ENCODE peak calls at places on chromosomes 4 and X, in eight cellular contexts. C is GM12892, U is heart left ventricle, Q is GM12891, A is ovary, Y is upper lobe of left lung, J is HCT116, E is esophagus squamous epithelium. G is an unnamed sample.

GRCh38 chr4:24488399-24489164 is 95.8 kb downstream of the DHX15 start:
- DNase-seq in C (peak), Q (peak), U (peak), Y (peak), A (peak), J (peak), E (no peak), G (peak)

GRCh38 chr4:55013431-55013955 is 111.9 kb downstream of the KDR start:
- DNase-seq in C (no peak), Y (no peak), U (no peak), A (no peak), Q (no peak), E (no peak), J (no peak), G (no peak)

GRCh38 chrX:40581333-40581910 is 652 bp downstream of the ATP6AP2 start:
- DNase-seq in E (no peak), U (no peak), Y (no peak), Q (no peak), C (no peak), A (no peak), J (no peak), G (no peak)

GRCh38 chr4:176271749-176272148 is 2.7 kb upstream of the ASB5 start:
- DNase-seq in U (no peak), A (no peak), Y (no peak), Q (no peak), C (no peak), E (no peak), J (no peak), G (no peak)

GRCh38 chrX:36909584-36909983 is 98.6 kb upstream of the FAM47C start:
- DNase-seq in C (no peak), E (no peak), Y (no peak), Q (no peak), A (no peak), J (no peak), U (no peak), G (no peak)

GRCh38 chrX:123331349-123331748 is 147.3 kb downstream of the GRIA3 start:
- DNase-seq in Y (no peak), E (no peak), U (no peak), J (no peak), Q (no peak), C (no peak), A (no peak), G (no peak)

GRCh38 chr4:4338632-4339031 is 48.3 kb upstream of the NSG1 start:
- DNase-seq in U (no peak), J (no peak), A (no peak), C (no peak), E (no peak), Q (no peak), Y (peak), G (no peak)

GRCh38 chr4:833731-834367 is 7.9 kb upstream of the CPLX1 start:
- DNase-seq in J (no peak), A (no peak), U (no peak), Q (no peak), E (no peak), C (no peak), Y (no peak), G (no peak)

GRCh38 chr4:21845663-21846062 is 102.9 kb downstream of the KCNIP4 start:
- DNase-seq in E (no peak), Q (no peak), Y (no peak), J (no peak), U (no peak), C (no peak), A (no peak), G (no peak)

GRCh38 chr4:106287353-106287969 is 28.5 kb downstream of the TBCK start:
- DNase-seq in A (no peak), C (no peak), Y (no peak), J (no peak), Q (no peak), U (no peak), E (no peak), G (no peak)

GRCh38 chrX:68490644-68491043 is 8.2 kb upstream of the YIPF6 start:
- DNase-seq in E (no peak), Q (no peak), Y (no peak), C (no peak), U (no peak), A (no peak), J (no peak), G (no peak)

GRCh38 chr4:11720292-11720691 is 291.6 kb upstream of the HS3ST1 start:
- DNase-seq in A (no peak), Q (peak), E (no peak), Y (no peak), C (peak), U (no peak), J (no peak), G (no peak)

DNA sequence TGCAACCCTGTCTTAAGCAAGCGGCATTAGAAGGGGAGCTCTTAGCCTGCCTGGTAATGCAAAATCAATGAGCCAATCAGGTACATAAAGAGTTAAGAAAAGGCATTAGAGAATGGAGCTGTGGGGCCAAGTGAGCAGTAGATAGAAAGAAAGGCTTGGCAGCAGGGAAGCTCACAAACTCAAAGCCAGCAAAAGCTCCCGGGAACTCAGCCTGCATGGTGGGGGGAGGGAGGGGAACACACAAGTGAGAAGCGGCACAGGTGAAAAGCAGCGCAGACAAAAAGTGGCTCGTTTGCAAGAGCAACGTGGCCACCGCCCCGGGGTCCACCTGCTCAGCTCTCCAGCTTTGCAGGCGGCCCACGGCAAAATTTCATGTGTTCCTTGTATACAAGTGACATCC is 818.5 kb downstream of the FAM133A start:
- DNase-seq in A (no peak), Q (no peak), J (no peak), C (no peak), U (no peak), E (no peak), Y (no peak), G (no peak)
- TF ChIP-seq POLR2A in A (no peak), Q (no peak), J (no peak), C (no peak), U (no peak), E (no peak), Y (no peak), G (no peak)

DNA sequence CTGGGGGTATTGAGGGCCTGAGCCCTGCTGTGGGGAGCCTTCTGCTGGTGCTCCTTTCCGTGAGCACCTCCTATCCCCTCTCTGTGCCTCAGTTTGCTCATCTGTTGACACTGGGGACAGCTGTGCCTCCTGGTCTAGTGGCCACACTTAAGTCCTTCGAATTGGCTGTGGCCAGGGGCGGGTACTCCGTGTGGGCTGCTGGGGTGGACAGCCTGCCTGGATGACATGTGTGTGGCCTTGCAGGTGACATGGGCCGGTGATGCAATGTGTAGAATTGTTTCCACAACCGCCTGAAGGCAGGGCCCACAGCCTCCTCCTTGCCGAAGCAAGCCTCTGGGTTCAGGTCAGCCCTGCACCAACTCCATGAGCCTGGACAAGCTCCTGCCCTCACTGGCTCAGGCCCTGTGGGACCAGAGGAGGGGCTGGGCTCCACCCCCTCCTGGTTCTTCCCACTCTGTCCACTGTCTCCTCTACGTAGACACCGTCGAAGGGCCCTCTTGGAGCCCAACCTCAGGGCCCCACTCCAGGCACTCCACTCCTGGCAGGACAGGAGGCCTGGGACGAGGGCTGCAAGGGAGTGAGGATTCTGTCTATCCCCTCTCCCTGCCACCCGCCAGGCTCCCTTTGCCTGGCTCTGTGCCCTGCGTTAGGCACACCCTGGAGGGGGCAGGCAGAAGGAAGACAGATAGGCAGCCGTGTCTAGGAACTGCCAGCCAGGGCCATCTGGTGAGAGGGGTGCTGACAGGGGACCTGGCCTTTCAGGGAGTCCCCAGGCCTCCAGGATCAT is 1.2 kb downstream of the SH3BP2 start:
- DNase-seq in U (peak), E (no peak), C (peak), Y (peak), A (peak), J (no peak), Q (no peak), G (no peak)
- TF ChIP-seq POLR2A in U (no peak), E (no peak), C (no peak), Y (peak), A (no peak), J (no peak), Q (no peak), G (no peak)

GRCh38 chrX:104168127-104168526 is 1.9 kb downstream of the FAM199X start:
- DNase-seq in Y (no peak), J (no peak), U (no peak), Q (no peak), C (no peak), E (no peak), A (no peak), G (no peak)

GRCh38 chrX:104166735-104167436 is 633 bp downstream of the FAM199X start:
- DNase-seq in C (no peak), E (no peak), U (no peak), A (no peak), Y (no peak), Q (no peak), J (no peak), G (no peak)

DNA sequence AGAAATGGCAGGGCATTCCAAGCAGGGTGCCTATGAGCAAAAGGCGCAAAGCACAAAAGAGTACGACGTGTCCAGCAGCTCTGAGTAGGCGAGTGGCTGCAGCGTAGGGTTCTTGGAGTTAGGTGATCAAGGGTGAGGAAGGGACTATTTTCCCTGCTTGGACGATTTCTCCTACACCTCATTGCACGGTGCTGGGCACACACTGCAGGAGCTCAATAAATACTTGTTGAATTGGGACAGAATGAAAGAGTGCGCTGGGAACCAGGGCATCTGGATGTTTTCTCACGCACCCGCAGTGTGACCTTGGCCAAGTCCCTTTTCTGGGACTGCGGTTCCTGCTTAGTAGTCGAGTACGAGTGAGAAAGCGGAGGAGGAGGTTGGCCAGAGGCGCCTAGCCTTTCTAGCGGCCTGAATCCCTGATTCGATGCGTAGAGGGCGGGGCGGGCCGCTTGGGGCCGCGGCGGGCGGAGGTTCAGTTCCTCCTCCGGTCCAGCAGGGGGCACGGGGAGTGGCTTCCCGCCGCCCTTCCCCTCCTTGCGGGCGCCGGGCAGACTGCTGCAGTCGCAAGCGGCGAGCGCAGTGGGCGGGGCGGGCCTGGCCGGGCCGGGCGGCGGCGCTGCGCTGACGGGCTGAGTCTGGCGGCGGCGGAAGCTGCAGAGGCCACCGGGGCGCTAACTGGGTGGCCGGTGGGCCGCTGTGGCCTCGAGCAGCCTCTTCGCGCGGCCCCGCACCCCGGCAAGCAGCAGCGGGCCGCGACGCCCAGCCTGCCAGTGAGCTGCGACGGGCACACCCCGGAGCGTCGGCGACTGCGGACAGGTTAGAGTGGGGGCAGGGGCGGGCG is at the start of gene FAM199X:
- DNase-seq in Y (peak), U (peak), E (peak), A (peak), Q (peak), C (peak), J (peak), G (peak)
- TF ChIP-seq POLR2A in Y (peak), U (peak), E (no peak), A (peak), Q (peak), C (peak), J (peak), G (peak)

GRCh38 chr4:20696815-20697214 is 3.4 kb upstream of the PACRGL start:
- DNase-seq in A (no peak), C (no peak), E (no peak), Q (no peak), U (no peak), Y (no peak), J (no peak), G (no peak)

GRCh38 chr4:20698820-20699219 is 1.4 kb upstream of the PACRGL start:
- DNase-seq in Q (no peak), U (no peak), E (no peak), Y (no peak), J (no peak), A (no peak), C (no peak), G (no peak)

GRCh38 chr4:20698382-20698781 is 1.9 kb upstream of the PACRGL start:
- DNase-seq in U (no peak), E (no peak), A (no peak), Y (no peak), Q (no peak), J (no peak), C (no peak), G (no peak)

GRCh38 chr4:20700007-20700761 is at the start of gene PACRGL:
- DNase-seq in E (peak), Q (peak), C (peak), A (peak), Y (peak), U (peak), J (peak), G (peak)
- TF ChIP-seq POLR2A in E (no peak), Q (peak), C (peak), A (peak), Y (peak), U (peak), J (peak), G (peak)

GRCh38 chrX:139203681-139204575 is 326.6 kb upstream of the F9 start:
- DNase-seq in C (no peak), A (peak), E (no peak), Y (no peak), U (peak), Q (peak), J (no peak), G (no peak)
- TF ChIP-seq POLR2A in C (no peak), A (no peak), E (no peak), Y (no peak), U (no peak), Q (no peak), J (no peak), G (no peak)

GRCh38 chrX:154368630-154369452 is 5.6 kb downstream of the FLNA start:
- DNase-seq in Y (peak), C (no peak), U (peak), E (peak), Q (peak), J (peak), A (peak), G (peak)
- TF ChIP-seq POLR2A in Y (peak), C (peak), U (no peak), E (no peak), Q (no peak), J (no peak), A (peak), G (no peak)

GRCh38 chrX:23764585-23764984 is 18.4 kb upstream of the SAT1 start:
- DNase-seq in Y (no peak), C (no peak), U (no peak), J (no peak), Q (no peak), A (no peak), E (no peak), G (no peak)

GRCh38 chrX:23764183-23764582 is 18.8 kb upstream of the SAT1 start:
- DNase-seq in Q (no peak), J (no peak), A (no peak), E (no peak), Y (no peak), C (no peak), U (no peak), G (no peak)

GRCh38 chrX:23765868-23766267 is 17.1 kb upstream of the SAT1 start:
- DNase-seq in U (no peak), E (no peak), C (no peak), Y (no peak), J (no peak), Q (no peak), A (no peak), G (no peak)

GRCh38 chrX:23766650-23767551 is 16.1 kb upstream of the SAT1 start:
- DNase-seq in U (no peak), Y (no peak), E (no peak), A (no peak), Q (no peak), J (no peak), C (no peak), G (no peak)

GRCh38 chrX:23765449-23765848 is 17.5 kb upstream of the SAT1 start:
- DNase-seq in E (no peak), C (no peak), U (no peak), A (no peak), Y (no peak), Q (no peak), J (no peak), G (no peak)
- TF ChIP-seq POLR2A in E (no peak), C (no peak), U (no peak), A (no peak), Y (no peak), Q (no peak), J (no peak), G (no peak)

GRCh38 chr4:161647757-161648156 is 516.0 kb downstream of the FSTL5 start:
- DNase-seq in E (no peak), Q (no peak), U (no peak), J (no peak), Y (no peak), A (no peak), C (no peak), G (no peak)

DNA sequence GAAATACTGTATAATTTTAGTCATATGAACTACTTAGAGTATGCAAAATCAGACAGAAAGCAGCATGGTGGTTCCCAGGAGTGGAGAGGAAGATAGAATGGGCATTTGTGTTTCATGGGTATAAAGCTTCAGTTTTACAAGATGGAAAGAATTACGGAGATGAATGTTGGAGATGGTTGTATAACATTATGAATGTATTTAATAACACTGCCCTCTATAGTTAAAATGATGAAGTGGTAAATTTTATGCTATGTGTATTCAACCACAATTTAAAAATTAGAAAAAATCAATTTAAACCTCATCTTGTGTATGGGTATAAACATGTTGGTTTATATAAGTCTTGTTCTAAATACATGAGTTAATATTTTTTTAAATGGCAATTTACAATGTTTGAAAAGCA is 521.1 kb downstream of the FSTL5 start:
- DNase-seq in U (no peak), E (no peak), C (no peak), Y (no peak), A (no peak), J (no peak), Q (no peak), G (no peak)
- TF ChIP-seq POLR2A in U (no peak), E (no peak), C (no peak), Y (no peak), A (no peak), J (no peak), Q (no peak), G (no peak)

DNA sequence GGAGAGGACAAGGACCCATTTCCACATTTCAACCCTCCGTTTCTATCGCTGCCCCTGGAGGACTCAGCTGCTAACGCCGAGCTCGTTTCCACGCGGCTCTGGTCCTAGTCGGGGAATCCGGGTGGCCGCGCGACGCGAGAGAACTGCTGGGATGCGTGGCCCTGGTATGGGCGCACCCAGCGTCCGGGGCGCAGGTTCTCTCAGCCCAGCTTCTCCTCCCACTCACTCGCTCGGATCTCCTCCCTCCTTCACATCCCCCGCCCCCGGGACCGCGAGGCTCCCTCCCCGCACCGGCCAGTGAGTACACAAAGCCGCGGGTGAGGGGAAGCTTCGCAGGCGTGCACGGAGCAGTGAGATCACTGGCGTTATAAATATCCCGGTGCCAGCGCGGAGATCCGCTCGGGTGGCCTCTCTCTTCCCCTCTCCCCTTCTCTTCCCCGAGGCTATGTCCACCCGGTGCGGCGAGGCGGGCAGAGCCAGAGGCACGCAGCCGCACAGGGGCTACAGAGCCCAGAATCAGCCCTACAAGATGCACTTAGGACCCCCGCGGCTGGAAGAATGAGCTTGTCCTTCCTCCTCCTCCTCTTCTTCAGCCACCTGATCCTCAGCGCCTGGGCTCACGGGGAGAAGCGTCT is at the start of gene FGF5:
- DNase-seq in U (peak), C (peak), E (no peak), Y (no peak), A (peak), Q (no peak), J (no peak), G (no peak)
- TF ChIP-seq POLR2A in U (no peak), C (no peak), E (no peak), Y (no peak), A (no peak), Q (no peak), J (no peak), G (no peak)

DNA sequence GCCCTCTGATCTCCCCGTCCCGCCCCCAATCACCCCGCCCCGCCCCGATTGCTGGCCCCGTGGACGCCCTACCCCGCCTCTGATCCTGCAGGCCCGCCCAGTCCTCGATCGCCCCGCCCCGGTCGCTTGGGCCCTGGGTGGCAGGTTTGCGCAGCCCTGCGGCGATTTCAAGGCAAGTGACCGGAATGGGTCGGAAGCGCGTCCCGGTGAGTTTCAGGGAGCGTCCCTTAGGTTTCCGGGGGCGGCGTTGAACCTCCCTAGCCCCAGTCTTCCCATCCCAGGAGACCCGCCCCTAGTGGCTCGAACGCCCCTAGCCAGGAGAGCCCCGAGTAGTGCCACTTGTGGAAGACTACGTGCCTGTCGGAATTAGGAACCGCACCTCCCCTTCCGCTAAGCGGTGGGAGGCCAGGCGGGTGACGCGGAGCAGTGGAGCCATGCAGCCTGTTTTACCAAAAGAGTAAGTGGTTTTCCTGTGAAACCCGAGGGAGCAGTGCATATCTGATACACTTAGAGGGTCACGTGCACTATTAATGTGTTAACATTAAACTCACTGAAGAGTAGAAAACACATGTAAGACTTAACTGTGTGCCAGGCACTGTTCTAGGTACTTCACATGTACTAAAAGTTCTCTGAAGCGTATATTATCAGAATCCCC is 350 bp upstream of the TEC start:
- DNase-seq in Q (peak), C (peak), J (peak), A (peak), Y (peak), U (peak), E (peak), G (peak)
- TF ChIP-seq POLR2A in Q (no peak), C (peak), J (peak), A (no peak), Y (no peak), U (peak), E (no peak), G (peak)